ENCODE peak calls at places on chromosomes 11 and 22, in seven cellular contexts. J is COLO829, E is activated T-cell treated with anti-CD3 and anti-CD28 coated beads for 1 hour, P is pancreas, T is OCI-LY7, X is BJ, I is stomach. S is an unnamed sample.

GRCh38 chr11:76247091-76247490 is 40.8 kb upstream of the WNT11 start:
- DNase-seq in E (no peak), I (no peak), J (no peak), T (no peak), X (no peak), P (no peak), S (no peak)

GRCh38 chr22:27476729-27477128 is 324.8 kb downstream of the MN1 start:
- DNase-seq in X (no peak), J (no peak), P (no peak), I (no peak), E (no peak), T (no peak), S (no peak)

GRCh38 chr11:87125257-87125656 is 87.5 kb downstream of the TMEM135 start:
- DNase-seq in P (no peak), I (no peak), J (no peak), X (no peak), E (no peak), T (no peak), S (no peak)

GRCh38 chr11:126112547-126112946 is 49.9 kb upstream of the CDON start:
- DNase-seq in P (no peak), T (no peak), X (no peak), I (no peak), J (no peak), E (no peak), S (no peak)

GRCh38 chr11:111776398-111777093 is 10.4 kb upstream of the PPP2R1B start:
- DNase-seq in T (peak), E (no peak), P (no peak), J (no peak), I (no peak), X (no peak), S (no peak)

GRCh38 chr11:57622263-57622662 is 24.8 kb downstream of the SERPING1 start:
- DNase-seq in I (no peak), P (no peak), E (no peak), X (no peak), J (no peak), T (no peak), S (no peak)

GRCh38 chr22:48636746-48637145 is 1190.9 kb downstream of the BRD1 start:
- DNase-seq in I (no peak), J (no peak), T (no peak), X (no peak), P (no peak), E (no peak), S (no peak)

GRCh38 chr22:29030016-29030617 is 31.5 kb downstream of the C22orf31 start:
- DNase-seq in E (no peak), I (peak), J (peak), X (no peak), P (no peak), T (no peak), S (no peak)

GRCh38 chr11:35066783-35067476 is 72.0 kb upstream of the CD44 start:
- DNase-seq in I (no peak), J (no peak), E (no peak), X (no peak), T (no peak), P (no peak), S (no peak)

GRCh38 chr11:126704144-126704543 is 296.4 kb downstream of the KIRREL3 start:
- DNase-seq in E (no peak), I (no peak), J (no peak), T (no peak), P (no peak), X (no peak), S (no peak)

GRCh38 chr11:2445948-2446551 is 1.2 kb downstream of the KCNQ1 start:
- DNase-seq in E (no peak), J (no peak), X (no peak), P (peak), T (no peak), I (peak), S (no peak)

GRCh38 chr11:119538748-119539147 is 115.8 kb upstream of the THY1 start:
- DNase-seq in P (peak), X (peak), J (no peak), T (no peak), I (no peak), E (no peak), S (no peak)

GRCh38 chr22:24208012-24208749 is 26.9 kb downstream of the SUSD2 start:
- DNase-seq in I (peak), X (peak), J (peak), P (no peak), T (no peak), E (no peak), S (no peak)

GRCh38 chr22:17896552-17896951 is 122.3 kb upstream of the BID start:
- DNase-seq in T (no peak), E (no peak), X (no peak), J (no peak), I (peak), P (no peak), S (peak)

GRCh38 chr11:46277313-46277622 is 194 bp upstream of the CREB3L1 start:
- DNase-seq in P (peak), T (no peak), J (no peak), X (no peak), I (no peak), E (no peak), S (no peak)

S was measured in endothelial cell.